ENCODE peak calls at places on chromosomes 6 and 20, in seven cellular contexts. Q is bronchial epithelial cell; F is activated T-helper 2 cell treated with anti-CD3 and anti-CD28 coated beads, Interferon-gamma antibody, Interleukin-2, Interleukin-4, amounts not matched to agents 10 μg/mL and 5 μg/mL and 100 μg/mL, durations not matched to agents 14 hours and 24 hours and 36 hours; Y is GF-D8; Z is NCI-H1092 treated with DMSO at 0.1 percent for 48 hours; N is stimulated activated CD4-positive, alpha-beta T cell treated with anti-CD3 and anti-CD28 coated beads, Interleukin-15, amount 100 ng/mL, for 1 hour; T is anterior cingulate cortex. M is an unnamed sample.

GRCh38 chr6:148677594-148678476 is 69.0 kb upstream of the UST start:
- DNase-seq in Q (no peak), F (no peak), Y (no peak), Z (no peak), N (no peak), T (no peak), M (no peak)

GRCh38 chr6:91480397-91480796 is 893.5 kb upstream of the MAP3K7 start:
- DNase-seq in Q (no peak), F (no peak), Y (no peak), Z (no peak), N (no peak), T (no peak), M (no peak)

GRCh38 chr20:35273449-35274171 is 4.3 kb downstream of the MMP24OS start:
- DNase-seq in Q (no peak), F (no peak), Y (no peak), Z (no peak), N (no peak), T (peak), M (no peak)

GRCh38 chr6:138597336-138597735 is 98.0 kb upstream of the NHSL1 start:
- DNase-seq in Q (no peak), F (no peak), Y (no peak), Z (no peak), N (no peak), T (no peak), M (no peak)

GRCh38 chr6:39074486-39074885 is 25.9 kb downstream of the GLP1R start:
- DNase-seq in Q (no peak), F (no peak), Y (no peak), Z (no peak), N (no peak), T (no peak), M (no peak)

GRCh38 chr20:14481863-14482262 is 144.5 kb upstream of the FLRT3 start:
- DNase-seq in Q (peak), F (no peak), Y (no peak), Z (no peak), N (no peak), T (no peak), M (no peak)

GRCh38 chr6:166624275-166624674 is 2.8 kb downstream of the RPS6KA2 start:
- DNase-seq in Q (peak), F (no peak), Y (no peak), Z (no peak), N (no peak), T (no peak), M (no peak)

GRCh38 chr6:12546659-12546987 is 169.9 kb upstream of the PHACTR1 start:
- DNase-seq in Q (no peak), F (no peak), Y (no peak), Z (no peak), N (no peak), T (no peak), M (no peak)

GRCh38 chr20:17613328-17614175 is 43.7 kb downstream of the DSTN start:
- DNase-seq in Q (no peak), F (peak), Y (no peak), Z (no peak), N (no peak), T (no peak), M (no peak)

GRCh38 chr6:139066080-139066479 is 37.5 kb downstream of the ABRACL start:
- DNase-seq in Q (no peak), F (no peak), Y (no peak), Z (no peak), N (no peak), T (no peak), M (no peak)

GRCh38 chr6:155121699-155122098 is 126.6 kb downstream of the TIAM2 start:
- DNase-seq in Q (no peak), F (no peak), Y (no peak), Z (no peak), N (no peak), T (peak), M (no peak)

GRCh38 chr20:59752704-59753460 is 148.5 kb downstream of the PHACTR3 start:
- DNase-seq in Q (no peak), F (no peak), Y (no peak), Z (no peak), N (no peak), T (no peak), M (no peak)

GRCh38 chr20:38927902-38928578 is 1.8 kb downstream of the FAM83D start:
- DNase-seq in Q (peak), F (no peak), Y (no peak), Z (no peak), N (no peak), T (no peak), M (no peak)

GRCh38 chr20:24838551-24839530 is 110.2 kb upstream of the CST7 start:
- DNase-seq in Q (peak), F (no peak), Y (no peak), Z (no peak), N (no peak), T (no peak), M (no peak)

GRCh38 chr6:79430913-79431312 is 106.3 kb downstream of the LCA5 start:
- DNase-seq in Q (no peak), F (no peak), Y (no peak), Z (no peak), N (no peak), T (no peak), M (no peak)

GRCh38 chr6:44289726-44290125 is 19.5 kb downstream of the TMEM151B start:
- DNase-seq in Q (no peak), F (no peak), Y (no peak), Z (no peak), N (no peak), T (peak), M (no peak)

GRCh38 chr6:63553208-63553607 is 19.1 kb upstream of the LOC128125822 start:
- DNase-seq in Q (no peak), F (no peak), Y (no peak), Z (no peak), N (no peak), T (no peak), M (no peak)

GRCh38 chr20:54140927-54141566 is 32.7 kb downstream of the CYP24A1 start:
- DNase-seq in Q (peak), F (no peak), Y (no peak), Z (no peak), N (no peak), T (no peak), M (no peak)

GRCh38 chr6:82237013-82237412 is 10.5 kb downstream of the IBTK start:
- DNase-seq in Q (no peak), F (no peak), Y (no peak), Z (no peak), N (no peak), T (no peak), M (no peak)

GRCh38 chr6:130425532-130425931 is 59.7 kb downstream of the TMEM200A start:
- DNase-seq in Q (no peak), F (no peak), Y (no peak), Z (no peak), N (no peak), T (no peak), M (no peak)

GRCh38 chr20:23159256-23159922 is 73.3 kb upstream of the CD93 start:
- DNase-seq in Q (no peak), F (no peak), Y (peak), Z (no peak), N (no peak), T (no peak), M (no peak)

GRCh38 chr6:153096031-153096430 is 35.1 kb downstream of the RGS17 start:
- DNase-seq in Q (no peak), F (no peak), Y (no peak), Z (no peak), N (no peak), T (no peak), M (no peak)

GRCh38 chr20:38790210-38791053 is 15.1 kb upstream of the PPP1R16B start:
- DNase-seq in Q (peak), F (no peak), Y (no peak), Z (no peak), N (no peak), T (no peak), M (peak)

GRCh38 chr20:29690274-29690673 is 1567.2 kb upstream of the DEFB115 start:
- DNase-seq in Q (no peak), F (no peak), Y (no peak), Z (no peak), N (no peak), T (no peak), M (no peak)

GRCh38 chr6:11241154-11241792 is 8.8 kb upstream of the NEDD9 start:
- DNase-seq in Q (no peak), F (no peak), Y (no peak), Z (no peak), N (no peak), T (no peak), M (no peak)

GRCh38 chr6:25337004-25337403 is 57.8 kb downstream of the CARMIL1 start:
- DNase-seq in Q (peak), F (no peak), Y (no peak), Z (no peak), N (no peak), T (no peak), M (no peak)

GRCh38 chr20:10654630-10655029 is 19.2 kb downstream of the JAG1 start:
- DNase-seq in Q (peak), F (no peak), Y (no peak), Z (no peak), N (no peak), T (no peak), M (peak)

GRCh38 chr20:53805895-53806384 is 212.3 kb upstream of the ZNF217 start:
- DNase-seq in Q (peak), F (no peak), Y (no peak), Z (no peak), N (no peak), T (no peak), M (no peak)

GRCh38 chr6:170091000-170091638 is 199.8 kb downstream of the DLL1 start:
- DNase-seq in Q (no peak), F (no peak), Y (no peak), Z (no peak), N (no peak), T (no peak), M (no peak)

GRCh38 chr20:34709836-34710567 is 5.9 kb downstream of the TP53INP2 start:
- DNase-seq in Q (peak), F (no peak), Y (peak), Z (peak), N (no peak), T (peak), M (no peak)

GRCh38 chr20:44020406-44021148 is 105.9 kb downstream of the TOX2 start:
- DNase-seq in Q (no peak), F (no peak), Y (no peak), Z (peak), N (no peak), T (no peak), M (no peak)

GRCh38 chr20:10573273-10573950 is 100.4 kb downstream of the JAG1 start:
- DNase-seq in Q (peak), F (no peak), Y (no peak), Z (peak), N (no peak), T (no peak), M (no peak)

GRCh38 chr6:16450821-16451220 is 212.4 kb downstream of the GMPR start:
- DNase-seq in Q (no peak), F (no peak), Y (no peak), Z (no peak), N (no peak), T (no peak), M (no peak)

GRCh38 chr20:35120012-35120701 is 27.0 kb downstream of the EDEM2 start:
- DNase-seq in Q (peak), F (no peak), Y (peak), Z (no peak), N (no peak), T (no peak), M (no peak)